ENCODE peak calls at places on chromosomes 5 and 9, in six cellular contexts. D is cardiac fibroblast, U is AG10803, P is vagina, Z is tibial artery, F is astrocyte. C is an unnamed sample.

GRCh38 chr5:96219580-96220281 is 213.3 kb downstream of the PCSK1 start:
- DNase-seq in D (peak), U (peak), P (no peak), Z (no peak), F (peak), C (peak)

GRCh38 chr5:59039003-59039295 is 456.1 kb downstream of the RAB3C start:
- DNase-seq in D (no peak), U (no peak), P (no peak), Z (no peak), F (no peak), C (no peak)

GRCh38 chr5:32859211-32859641 is 148.1 kb downstream of the NPR3 start:
- DNase-seq in D (no peak), U (peak), P (no peak), Z (no peak), F (peak), C (peak)

GRCh38 chr9:120043448-120043847 is 536.5 kb downstream of the CDK5RAP2 start:
- DNase-seq in D (no peak), U (no peak), P (no peak), Z (no peak), F (no peak), C (no peak)

GRCh38 chr5:980001-980588 is 28.5 kb upstream of the NKD2 start:
- DNase-seq in D (no peak), U (peak), P (peak), Z (no peak), F (peak), C (no peak)

GRCh38 chr5:157459715-157460599 is at the start of gene NIPAL4:
- DNase-seq in D (no peak), U (no peak), P (no peak), Z (no peak), F (no peak), C (no peak)

GRCh38 chr5:157259699-157260098 is 6.2 kb upstream of the CYFIP2 start:
- DNase-seq in D (no peak), U (no peak), P (no peak), Z (no peak), F (no peak), C (no peak)

GRCh38 chr9:20358201-20358600 is 264.1 kb downstream of the MLLT3 start:
- DNase-seq in D (peak), U (peak), P (no peak), Z (no peak), F (peak), C (peak)

GRCh38 chr5:141841376-141841775 is 36.8 kb downstream of the PCDH1 start:
- DNase-seq in D (no peak), U (no peak), P (no peak), Z (no peak), F (no peak), C (no peak)

GRCh38 chr5:89396262-89396975 is 513.4 kb upstream of the MEF2C start:
- DNase-seq in D (peak), U (peak), P (no peak), Z (no peak), F (no peak), C (peak)

GRCh38 chr9:133117271-133118178 is 3.5 kb downstream of the RALGDS start:
- DNase-seq in D (peak), U (peak), P (no peak), Z (peak), F (peak), C (no peak)
- TF ChIP-seq CTCF in D (no peak), U (peak), P (no peak), Z (no peak), F (no peak), C (no peak)

DNA sequence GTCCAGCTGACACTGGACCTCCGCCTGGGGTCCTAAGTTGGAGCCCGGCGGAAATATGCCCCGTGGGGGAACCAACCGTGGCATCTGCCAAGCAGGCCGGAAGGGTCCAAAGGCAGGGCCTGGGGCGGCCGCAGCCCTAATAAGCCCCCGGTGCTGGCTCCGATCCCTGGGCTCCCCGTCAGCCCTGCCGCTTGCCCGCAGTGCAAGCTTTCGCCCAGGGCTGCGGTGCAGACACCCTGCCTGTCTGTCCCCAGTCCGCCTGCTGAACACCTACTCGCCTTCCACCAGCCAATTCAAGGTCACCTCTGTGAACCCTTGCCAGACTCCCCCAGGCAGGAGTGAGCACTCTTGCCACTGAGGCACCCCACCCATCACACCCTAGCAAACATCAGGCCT is 499 bp upstream of the PTGR1 start:
- DNase-seq in D (no peak), U (no peak), P (no peak), Z (no peak), F (no peak), C (no peak)
- H3K4me3 ChIP-seq in D (peak), U (peak), P (peak), Z (peak), F (peak), C (peak)

GRCh38 chr9:115369322-115369957 is 251.5 kb upstream of the TNC start:
- DNase-seq in D (peak), U (peak), P (no peak), Z (no peak), F (peak), C (peak)

GRCh38 chr9:115373710-115374045 is 255.7 kb upstream of the TNC start:
- DNase-seq in D (no peak), U (no peak), P (no peak), Z (no peak), F (no peak), C (no peak)

GRCh38 chr9:115378246-115378645 is 260.3 kb upstream of the TNC start:
- DNase-seq in D (no peak), U (no peak), P (no peak), Z (no peak), F (no peak), C (no peak)

GRCh38 chr9:115374724-115375268 is 256.8 kb upstream of the TNC start:
- DNase-seq in D (no peak), U (no peak), P (no peak), Z (no peak), F (no peak), C (peak)

DNA sequence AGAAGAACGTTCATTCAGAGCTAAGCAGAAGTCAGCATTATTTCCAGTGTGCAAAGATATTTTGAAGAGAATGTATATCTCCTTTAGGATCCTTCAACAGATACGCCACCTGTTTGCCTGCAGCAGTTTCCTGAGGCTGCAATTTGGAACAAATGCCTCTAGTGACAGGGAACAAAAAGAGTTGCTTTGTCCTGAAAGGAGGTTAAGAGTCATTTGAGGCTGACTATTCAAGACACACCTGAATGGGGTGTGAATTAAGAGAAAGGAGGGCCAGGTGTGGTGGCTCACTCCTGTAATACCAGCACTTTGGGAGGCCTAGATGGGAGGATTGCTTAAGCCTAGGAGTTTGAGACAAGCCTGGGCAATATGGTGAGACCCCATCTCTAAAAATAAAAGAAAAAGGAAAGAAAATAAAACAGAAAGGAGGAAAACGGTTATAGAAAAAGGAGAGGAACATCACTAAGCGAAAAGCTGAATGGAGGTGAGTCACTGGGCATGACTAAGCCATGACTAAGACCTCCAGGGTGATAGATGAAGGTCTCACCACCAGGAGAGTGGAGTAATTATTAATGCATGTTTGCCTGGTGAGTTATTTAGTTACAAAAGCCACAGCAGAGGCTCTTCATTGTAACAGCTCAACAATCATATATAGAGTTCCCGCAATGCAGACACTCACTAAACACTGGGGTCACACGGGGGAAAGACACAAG is 255.2 kb upstream of the TNC start:
- DNase-seq in D (peak), U (peak), P (no peak), Z (no peak), F (peak), C (peak)
- TF ChIP-seq CTCF in D (no peak), U (no peak), P (no peak), Z (no peak), F (no peak), C (peak)

DNA sequence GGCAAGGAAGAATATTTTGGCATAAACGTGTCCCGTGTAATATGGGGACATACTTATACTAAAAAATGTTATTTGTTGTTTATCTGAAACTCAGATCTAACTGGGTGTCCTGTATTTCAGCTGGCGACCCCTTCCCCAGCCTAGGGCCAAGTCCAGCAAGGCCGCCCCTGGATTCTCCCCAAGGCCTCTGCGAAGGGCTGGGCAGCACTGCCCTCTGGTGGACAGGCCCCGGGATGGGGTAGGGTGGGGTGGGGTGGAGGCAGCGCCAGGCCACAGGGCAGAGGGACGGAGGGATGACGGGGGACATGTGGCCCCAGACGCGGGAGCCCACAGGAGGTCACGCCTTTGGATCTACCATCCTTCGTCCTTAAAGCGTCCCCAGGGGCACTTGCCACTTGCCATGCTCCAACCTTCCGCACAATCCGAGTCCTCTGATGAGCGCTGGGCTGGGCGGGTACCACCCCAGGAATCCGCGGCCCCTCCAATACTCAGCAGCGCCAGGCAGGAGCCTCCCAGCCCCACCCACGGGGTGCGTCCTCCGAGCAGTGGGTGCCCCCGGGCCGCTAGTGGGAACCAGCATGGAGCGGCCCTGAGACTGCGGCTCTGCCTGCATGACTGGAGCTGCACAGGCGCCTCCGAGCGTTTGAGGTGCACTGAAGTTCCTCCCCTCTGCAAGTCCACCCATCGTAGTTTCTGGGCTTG is 7.1 kb upstream of the AGPAT2 start:
- DNase-seq in D (peak), U (peak), P (no peak), Z (no peak), F (no peak), C (no peak)
- H3K4me3 ChIP-seq in D (no peak), U (no peak), P (no peak), Z (no peak), F (no peak), C (no peak)

GRCh38 chr5:173981362-173981761 is 7.6 kb upstream of the C5orf47 start:
- DNase-seq in D (no peak), U (no peak), P (no peak), Z (no peak), F (no peak), C (no peak)

GRCh38 chr5:173989432-173990082 is 587 bp downstream of the C5orf47 start:
- DNase-seq in D (no peak), U (no peak), P (no peak), Z (no peak), F (no peak), C (no peak)

GRCh38 chr5:173988554-173989431 is at the start of gene C5orf47:
- DNase-seq in D (no peak), U (no peak), P (no peak), Z (no peak), F (no peak), C (no peak)

GRCh38 chr5:173984218-173984617 is 4.8 kb upstream of the C5orf47 start:
- DNase-seq in D (peak), U (no peak), P (no peak), Z (no peak), F (no peak), C (peak)
- TF ChIP-seq CTCF in D (peak), U (peak), P (no peak), Z (no peak), F (peak), C (peak)

DNA sequence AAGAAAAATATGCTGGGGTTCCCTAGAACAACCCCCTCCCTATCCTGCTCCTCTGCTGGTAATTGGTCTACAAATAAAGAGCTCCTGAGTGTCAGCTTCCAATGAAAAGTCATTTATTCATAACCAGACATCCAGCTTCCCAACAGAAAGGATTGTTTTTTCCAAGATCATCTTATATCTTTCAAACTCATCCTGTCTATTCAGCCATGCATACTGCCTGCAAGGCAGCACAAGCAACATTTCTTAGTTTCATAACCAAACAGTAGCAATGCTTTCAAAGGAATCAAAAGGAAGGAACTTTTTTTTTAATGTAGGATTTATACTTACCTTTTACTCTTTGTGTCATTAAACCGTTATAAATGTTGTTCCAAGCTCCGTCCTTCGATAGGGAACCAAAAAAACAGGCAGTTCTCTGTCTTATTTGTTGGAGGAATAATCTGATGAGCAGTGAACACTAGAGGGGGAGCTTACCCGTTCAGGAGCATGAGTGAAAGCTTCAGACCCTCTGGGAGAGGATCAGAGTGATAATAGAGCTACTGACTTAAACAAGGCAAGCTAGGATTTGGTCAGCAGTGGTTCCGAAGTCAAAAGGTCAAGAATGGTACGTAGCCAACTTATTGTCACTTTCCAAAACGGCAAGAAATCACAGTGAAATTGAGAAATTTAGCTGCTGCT is 893.1 kb downstream of the NR2F1-AS1 start:
- DNase-seq in D (peak), U (peak), P (no peak), Z (no peak), F (peak), C (peak)
- H3K4me3 ChIP-seq in D (no peak), U (no peak), P (no peak), Z (no peak), F (no peak), C (no peak)

GRCh38 chr9:9913276-9913832 is 699.4 kb downstream of the PTPRD start:
- DNase-seq in D (no peak), U (no peak), P (no peak), Z (no peak), F (no peak), C (no peak)

GRCh38 chr9:9914174-9914573 is 698.6 kb downstream of the PTPRD start:
- DNase-seq in D (no peak), U (no peak), P (no peak), Z (no peak), F (no peak), C (no peak)

GRCh38 chr9:9917400-9917799 is 695.4 kb downstream of the PTPRD start:
- DNase-seq in D (no peak), U (no peak), P (no peak), Z (no peak), F (no peak), C (no peak)

DNA sequence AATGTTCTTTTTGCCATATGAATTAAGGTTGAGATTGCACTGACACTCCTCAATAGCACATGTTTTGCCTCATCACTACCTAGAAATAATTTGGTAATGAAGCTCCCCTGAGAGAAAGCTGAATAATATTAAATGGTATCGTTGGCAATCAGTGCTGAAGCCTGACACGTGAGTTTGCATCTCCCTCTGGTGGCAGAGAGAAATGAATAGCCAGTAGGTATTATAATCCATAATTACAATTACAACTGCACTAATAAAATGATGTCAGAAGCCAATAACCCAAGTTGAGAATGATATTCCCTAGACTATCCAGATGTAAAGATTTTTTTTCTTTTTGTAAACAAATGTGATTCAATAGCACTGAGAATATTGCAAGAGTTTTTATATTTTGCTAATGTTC is 700.3 kb downstream of the PTPRD start:
- DNase-seq in D (no peak), U (no peak), P (no peak), Z (no peak), F (no peak), C (peak)
- TF ChIP-seq CTCF in D (no peak), U (no peak), P (no peak), Z (no peak), F (peak), C (peak)

GRCh38 chr9:109826554-109826953 is 46.6 kb downstream of the PALM2AKAP2 start:
- DNase-seq in D (no peak), U (no peak), P (no peak), Z (no peak), F (no peak), C (no peak)

GRCh38 chr9:109817146-109817845 is 37.3 kb downstream of the PALM2AKAP2 start:
- DNase-seq in D (peak), U (peak), P (peak), Z (no peak), F (peak), C (peak)

GRCh38 chr9:109817846-109818472 is 38.0 kb downstream of the PALM2AKAP2 start:
- DNase-seq in D (peak), U (peak), P (no peak), Z (peak), F (peak), C (peak)

GRCh38 chr9:109816490-109816889 is 36.5 kb downstream of the PALM2AKAP2 start:
- DNase-seq in D (peak), U (peak), P (peak), Z (peak), F (peak), C (peak)

GRCh38 chr9:109821711-109822110 is 41.7 kb downstream of the PALM2AKAP2 start:
- DNase-seq in D (no peak), U (peak), P (no peak), Z (no peak), F (peak), C (no peak)
- H3K4me3 ChIP-seq in D (no peak), U (no peak), P (no peak), Z (no peak), F (no peak), C (no peak)

DNA sequence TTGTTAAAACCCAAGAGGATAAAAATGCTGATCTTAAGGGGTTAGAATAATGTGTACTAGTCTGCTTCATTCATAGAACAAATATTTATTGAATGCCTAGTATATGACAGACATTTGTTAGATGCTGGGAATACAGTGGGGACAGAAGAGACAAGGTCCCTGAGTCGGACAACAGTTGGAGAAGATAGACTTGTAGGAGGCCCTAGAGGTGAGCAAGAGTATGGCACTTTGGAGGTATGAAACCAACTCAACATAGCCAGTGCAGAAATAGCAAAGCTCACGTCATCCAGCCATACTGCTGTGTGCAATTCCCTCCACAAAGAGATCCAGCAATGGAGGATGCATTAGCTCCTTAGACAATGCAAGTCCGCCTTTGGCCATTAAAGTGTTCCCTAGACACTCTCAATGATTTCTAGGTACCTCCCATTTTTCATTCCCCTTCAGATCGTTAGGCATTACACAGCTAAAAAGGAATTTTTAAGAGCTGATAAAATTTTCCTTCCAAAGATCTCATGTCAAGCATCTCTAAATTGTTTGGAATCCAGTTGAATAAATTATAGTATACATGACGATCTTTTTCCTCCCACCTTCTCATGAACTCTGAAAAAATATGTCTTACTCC is 1949.6 kb upstream of the WWC1 start:
- DNase-seq in D (peak), U (no peak), P (no peak), Z (no peak), F (no peak), C (no peak)
- TF ChIP-seq CTCF in D (peak), U (no peak), P (no peak), Z (no peak), F (no peak), C (no peak)